ENCODE peak calls at places on chromosome 19, in four cellular contexts. P is Peyer's patch, C is cardiac muscle cell, W is neural progenitor cell. R is an unnamed sample. For H3K27me3, the result is how much of the 10 kb centered on the place peaks cover.

GRCh38 chr19:45897413-45897812 is 5.0 kb downstream of the MYPOP start:
- DNase-seq in P (no peak), C (no peak), W (no peak), R (no peak)

GRCh38 chr19:38417544-38418506 is 8.2 kb downstream of the RASGRP4 start:
- DNase-seq in P (peak), C (peak), W (peak), R (no peak)

GRCh38 chr19:4066176-4066606 is 508 bp downstream of the ZBTB7A start:
- DNase-seq in P (peak), C (no peak), W (no peak), R (no peak)

GRCh38 chr19:46721269-46722003 is 4.5 kb upstream of the PRKD2 start:
- DNase-seq in P (no peak), C (no peak), W (peak), R (no peak)

GRCh38 chr19:32878988-32879387 is 9.4 kb upstream of the SLC7A9 start:
- DNase-seq in P (no peak), C (no peak), W (no peak), R (no peak)

GRCh38 chr19:39430675-39431593 is 4.8 kb downstream of the RPS16 start:
- DNase-seq in P (peak), C (peak), W (no peak), R (peak)

GRCh38 chr19:47377801-47378200 is 28.7 kb downstream of the DHX34 start:
- DNase-seq in P (no peak), C (no peak), W (no peak), R (no peak)

GRCh38 chr19:13884726-13885591 is 8.0 kb downstream of the NANOS3 start:
- DNase-seq in P (no peak), C (no peak), W (no peak), R (no peak)

GRCh38 chr19:55460670-55461258 is 678 bp downstream of the ISOC2 start:
- DNase-seq in P (peak), C (peak), W (peak), R (no peak)

GRCh38 chr19:13615890-13616289 is 109.6 kb upstream of the CACNA1A start:
- DNase-seq in P (no peak), C (no peak), W (no peak), R (no peak)

GRCh38 chr19:56837492-56837891 is 3.0 kb downstream of the PEG3 start:
- DNase-seq in P (no peak), C (peak), W (no peak), R (no peak)

GRCh38 chr19:46069841-46070341 is 29.1 kb upstream of the IGFL4 start:
- DNase-seq in P (no peak), C (peak), W (no peak), R (peak)

GRCh38 chr19:18044825-18045304 is 36.9 kb downstream of the ARRDC2 start:
- DNase-seq in P (peak), C (peak), W (peak), R (peak)

GRCh38 chr19:47313754-47314133 is 4.1 kb downstream of the C5AR1 start:
- DNase-seq in P (no peak), C (no peak), W (no peak), R (no peak)

GRCh38 chr19:7294571-7295212 is 478 bp upstream of the INSR start:
- DNase-seq in P (peak), C (peak), W (peak), R (peak)

DNA sequence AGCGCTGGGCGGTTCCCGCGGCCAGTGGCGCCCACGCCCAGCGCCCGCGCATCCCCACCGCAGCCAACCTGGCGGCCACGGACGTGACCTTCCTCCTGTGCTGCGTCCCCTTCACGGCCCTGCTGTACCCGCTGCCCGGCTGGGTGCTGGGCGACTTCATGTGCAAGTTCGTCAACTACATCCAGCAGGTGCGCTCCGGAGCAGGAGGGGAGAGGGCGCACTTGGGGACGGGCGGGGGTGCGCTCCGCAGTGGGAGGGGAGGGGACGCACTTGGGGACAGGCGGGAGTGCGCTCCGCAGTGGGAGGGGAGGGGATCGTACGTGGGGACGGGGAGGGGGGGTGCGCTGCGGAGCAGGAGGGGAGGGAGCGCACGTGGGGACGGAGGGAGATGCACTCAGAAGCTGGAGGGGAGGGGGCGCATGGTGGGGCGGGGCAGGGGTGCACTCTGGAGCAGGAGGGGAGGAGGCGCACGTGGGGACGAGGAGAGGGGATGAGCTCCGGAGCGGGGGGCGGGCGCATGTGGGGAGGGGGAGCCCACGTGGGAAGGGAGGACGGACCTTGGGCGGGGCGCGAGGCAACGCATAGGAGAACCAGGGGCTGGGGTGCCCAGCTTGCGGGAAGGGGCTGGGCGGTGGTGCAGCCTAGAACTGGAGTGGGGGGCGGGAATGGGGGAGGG is 1.5 kb downstream of the KISS1R start:
- DNase-seq in P (peak), C (no peak), W (peak), R (peak)
- H3K27me3 ChIP-seq in P (under half), C (half or more), W (half or more), R (under half)

DNA sequence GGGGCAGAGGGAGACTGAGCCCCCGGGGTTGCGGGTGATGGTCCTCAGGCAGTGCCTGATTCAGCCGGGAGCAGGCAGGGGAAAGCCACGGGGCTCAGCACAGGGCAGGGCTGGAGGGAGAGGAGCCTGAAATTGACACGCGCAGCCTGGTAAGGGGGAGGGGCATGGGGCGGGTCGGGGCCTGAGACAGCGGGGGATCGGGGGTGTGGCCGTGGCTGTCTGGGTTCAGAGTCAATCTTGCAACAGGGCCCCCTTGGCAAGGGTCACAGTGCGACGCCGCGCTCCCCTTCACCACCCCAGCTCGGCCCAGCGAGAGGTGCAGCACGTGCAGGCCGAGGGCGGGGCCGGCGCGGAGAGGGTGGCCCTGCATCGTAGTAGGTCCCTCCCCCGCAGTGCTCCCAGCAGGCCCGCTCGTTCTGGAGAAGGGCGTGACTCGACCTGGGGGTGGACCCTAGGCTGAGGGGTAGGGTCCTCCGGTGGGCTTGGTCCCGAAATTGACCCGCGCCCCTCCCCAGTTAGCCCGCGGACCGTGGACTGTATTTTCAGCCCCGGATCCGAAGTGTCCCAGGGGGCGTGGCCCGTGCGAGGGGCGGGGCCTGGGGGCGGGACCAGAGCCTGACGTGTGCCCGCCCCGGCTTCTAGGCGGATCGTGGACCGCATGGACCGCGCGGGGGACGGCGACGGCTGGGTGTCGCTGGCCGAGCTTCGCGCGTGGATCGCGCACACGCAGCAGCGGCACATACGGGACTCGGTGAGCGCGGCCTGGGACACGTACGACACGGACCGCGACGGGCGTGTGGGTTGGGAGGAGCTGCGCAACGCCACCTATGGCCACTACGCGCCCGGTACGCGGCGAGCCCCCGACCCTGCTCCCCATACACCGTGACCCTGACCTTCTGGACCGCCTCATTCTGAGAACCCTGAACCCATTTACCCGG is 6.0 kb downstream of the RCN3 start:
- DNase-seq in P (peak), C (peak), W (peak), R (no peak)
- H3K27ac ChIP-seq in P (no peak), C (no peak), W (no peak), R (no peak)

GRCh38 chr19:35124098-35125060 is 8.8 kb downstream of the FXYD3 start:
- DNase-seq in P (peak), C (peak), W (peak), R (peak)
- H3K27me3 ChIP-seq in P (under half), C (under half), W (under half), R (under half)

DNA sequence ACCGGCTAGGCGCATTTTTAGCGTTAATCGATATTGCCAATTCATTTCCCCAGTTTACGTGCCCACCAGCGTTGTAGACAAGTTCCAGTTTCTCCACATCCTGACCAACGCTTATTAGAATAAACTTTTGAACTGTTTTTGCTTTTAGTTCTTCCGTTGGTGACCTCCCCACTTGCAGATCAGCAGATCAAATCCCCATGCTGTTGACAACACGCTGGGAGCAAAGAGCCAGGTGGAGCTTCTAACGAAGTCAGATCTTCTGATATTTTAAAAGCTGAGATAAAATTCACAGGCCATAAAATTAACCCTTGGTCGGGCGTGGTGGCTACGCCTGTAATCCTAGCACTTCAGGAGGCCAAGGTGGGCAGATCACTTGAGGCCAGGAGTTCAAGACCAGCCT is 21.2 kb downstream of the RCN3 start:
- DNase-seq in P (no peak), C (no peak), W (no peak), R (no peak)
- H3K27ac ChIP-seq in P (peak), C (peak), W (no peak), R (no peak)